ENCODE peak calls at places on chromosomes 13 and 19, in four cellular contexts. One of them, this sample, is unnamed.

GRCh38 chr19:45395524-45396388 is 9.1 kb downstream of the PPP1R13L start:
- DNase-seq in hepatocyte: no peak
- DNase-seq in OCI-LY7: no peak
- DNase-seq in GM23338: peak; percentile 97
- DNase-seq in this sample: no peak

GRCh38 chr19:38644719-38645118 is 2.7 kb upstream of the ACTN4 start:
- DNase-seq in OCI-LY7: no peak
- DNase-seq in GM23338: peak; percentile 52
- DNase-seq in hepatocyte: no peak
- DNase-seq in this sample: peak; percentile 49

GRCh38 chr13:30338952-30339351 is 31.6 kb upstream of the KATNAL1 start:
- DNase-seq in hepatocyte: no peak
- DNase-seq in GM23338: no peak
- DNase-seq in OCI-LY7: no peak
- DNase-seq in this sample: no peak

GRCh38 chr19:57105976-57106610 is 13.7 kb upstream of the USP29 start:
- DNase-seq in GM23338: peak; percentile 21
- DNase-seq in hepatocyte: no peak
- DNase-seq in OCI-LY7: no peak
- DNase-seq in this sample: no peak

GRCh38 chr13:111609631-111610030 is 289.2 kb downstream of the TEX29 start:
- DNase-seq in hepatocyte: no peak
- DNase-seq in GM23338: no peak
- DNase-seq in OCI-LY7: no peak
- DNase-seq in this sample: no peak

GRCh38 chr13:77544365-77544764 is 8.9 kb downstream of the SCEL start:
- DNase-seq in hepatocyte: peak; percentile 15
- DNase-seq in OCI-LY7: no peak
- DNase-seq in GM23338: no peak
- DNase-seq in this sample: no peak

GRCh38 chr13:24709186-24709913 is 29.1 kb downstream of the ATP12A start:
- DNase-seq in OCI-LY7: no peak
- DNase-seq in hepatocyte: no peak
- DNase-seq in GM23338: peak; percentile 26
- DNase-seq in this sample: no peak

GRCh38 chr19:44663996-44664395 is 7.3 kb upstream of the CEACAM19 start:
- DNase-seq in OCI-LY7: no peak
- DNase-seq in hepatocyte: no peak
- DNase-seq in GM23338: no peak
- DNase-seq in this sample: no peak

GRCh38 chr19:38015771-38016170 is 108.8 kb downstream of the SIPA1L3 start:
- DNase-seq in hepatocyte: no peak
- DNase-seq in GM23338: no peak
- DNase-seq in OCI-LY7: no peak
- DNase-seq in this sample: no peak

GRCh38 chr19:56995298-56995697 is 124.5 kb upstream of the USP29 start:
- DNase-seq in hepatocyte: no peak
- DNase-seq in OCI-LY7: no peak
- DNase-seq in GM23338: no peak
- DNase-seq in this sample: no peak

GRCh38 chr19:56136362-56136761 is 4.7 kb upstream of the ZNF444 start:
- DNase-seq in OCI-LY7: no peak
- DNase-seq in GM23338: peak; percentile 80
- DNase-seq in hepatocyte: no peak
- DNase-seq in this sample: no peak

GRCh38 chr19:10086032-10086903 is at the start of gene SHFL:
- DNase-seq in OCI-LY7: peak; percentile 81
- DNase-seq in GM23338: peak; percentile 91
- DNase-seq in hepatocyte: peak; percentile 91
- DNase-seq in this sample: peak; percentile 46

GRCh38 chr13:65926750-65927171 is 1303.4 kb downstream of the PCDH9 start:
- DNase-seq in hepatocyte: peak; percentile 21
- DNase-seq in GM23338: peak; percentile 75
- DNase-seq in OCI-LY7: peak; percentile 31
- DNase-seq in this sample: no peak

GRCh38 chr19:6743714-6744380 is 4.4 kb downstream of the TRIP10 start:
- DNase-seq in hepatocyte: no peak
- DNase-seq in OCI-LY7: no peak
- DNase-seq in GM23338: no peak
- DNase-seq in this sample: peak; percentile 51

GRCh38 chr19:47272448-47273312 is 2.0 kb upstream of the INAFM1 start:
- DNase-seq in OCI-LY7: no peak
- DNase-seq in hepatocyte: no peak
- DNase-seq in GM23338: peak; percentile 50
- DNase-seq in this sample: no peak

GRCh38 chr19:50476943-50477264 is 256 bp upstream of the GARIN5A start:
- DNase-seq in OCI-LY7: no peak
- DNase-seq in GM23338: no peak
- DNase-seq in hepatocyte: no peak
- DNase-seq in this sample: no peak

GRCh38 chr13:65892859-65893258 is 1337.3 kb downstream of the PCDH9 start:
- DNase-seq in OCI-LY7: no peak
- DNase-seq in hepatocyte: no peak
- DNase-seq in GM23338: no peak
- DNase-seq in this sample: no peak

GRCh38 chr19:48493718-48494515 is 17.7 kb downstream of the LMTK3 start:
- DNase-seq in GM23338: peak; percentile 15
- DNase-seq in hepatocyte: no peak
- DNase-seq in OCI-LY7: no peak
- DNase-seq in this sample: no peak

GRCh38 chr13:48159436-48160225 is 64.7 kb upstream of the MED4 start:
- DNase-seq in GM23338: no peak
- DNase-seq in OCI-LY7: no peak
- DNase-seq in hepatocyte: no peak
- DNase-seq in this sample: no peak

GRCh38 chr19:17090501-17091074 is 15.0 kb downstream of the MYO9B start:
- DNase-seq in OCI-LY7: no peak
- DNase-seq in GM23338: no peak
- DNase-seq in hepatocyte: no peak
- DNase-seq in this sample: no peak

GRCh38 chr13:113947321-113948033 is 26.4 kb downstream of the C13orf46 start:
- DNase-seq in GM23338: peak; percentile 27
- DNase-seq in hepatocyte: peak; percentile 49
- DNase-seq in OCI-LY7: no peak
- DNase-seq in this sample: no peak

GRCh38 chr13:98994896-98995295 is 17.0 kb upstream of the DOCK9 start:
- DNase-seq in GM23338: no peak
- DNase-seq in OCI-LY7: peak; percentile 32
- DNase-seq in hepatocyte: no peak
- DNase-seq in this sample: no peak

GRCh38 chr19:31284621-31285020 is 64.6 kb downstream of the TSHZ3 start:
- DNase-seq in OCI-LY7: no peak
- DNase-seq in hepatocyte: no peak
- DNase-seq in GM23338: no peak
- DNase-seq in this sample: no peak

GRCh38 chr13:28805193-28805819 is 14.8 kb upstream of the MTUS2 start:
- DNase-seq in GM23338: peak; percentile 83
- DNase-seq in OCI-LY7: peak; percentile 35
- DNase-seq in hepatocyte: peak; percentile 26
- DNase-seq in this sample: peak; percentile 11

GRCh38 chr19:56155124-56155687 is 14.1 kb downstream of the ZNF444 start:
- DNase-seq in OCI-LY7: no peak
- DNase-seq in hepatocyte: no peak
- DNase-seq in GM23338: peak; percentile 86
- DNase-seq in this sample: no peak

GRCh38 chr19:54523403-54523802 is 20.8 kb downstream of the LAIR2 start:
- DNase-seq in OCI-LY7: no peak
- DNase-seq in hepatocyte: no peak
- DNase-seq in GM23338: no peak
- DNase-seq in this sample: no peak

GRCh38 chr19:51427220-51427619 is 9.8 kb upstream of the SIGLEC10 start:
- DNase-seq in GM23338: no peak
- DNase-seq in hepatocyte: no peak
- DNase-seq in OCI-LY7: no peak
- DNase-seq in this sample: no peak

GRCh38 chr19:8357007-8357521 is 6.9 kb upstream of the ANGPTL4 start:
- DNase-seq in GM23338: no peak
- DNase-seq in hepatocyte: peak; percentile 21
- DNase-seq in OCI-LY7: no peak
- DNase-seq in this sample: no peak

GRCh38 chr13:50162001-50162400 is 146.8 kb downstream of the KCNRG start:
- DNase-seq in OCI-LY7: no peak
- DNase-seq in GM23338: no peak
- DNase-seq in hepatocyte: peak; percentile 47
- DNase-seq in this sample: no peak

GRCh38 chr19:42269518-42270345 is 680 bp downstream of the CIC start:
- DNase-seq in GM23338: no peak
- DNase-seq in OCI-LY7: no peak
- DNase-seq in hepatocyte: no peak
- DNase-seq in this sample: no peak

GRCh38 chr13:31175847-31176536 is 14.3 kb upstream of the HSPH1 start:
- DNase-seq in OCI-LY7: no peak
- DNase-seq in hepatocyte: no peak
- DNase-seq in GM23338: no peak
- DNase-seq in this sample: no peak

GRCh38 chr13:24493356-24493755 is 19.2 kb downstream of the PARP4 start:
- DNase-seq in OCI-LY7: no peak
- DNase-seq in hepatocyte: no peak
- DNase-seq in GM23338: no peak
- DNase-seq in this sample: no peak

GRCh38 chr13:34942732-34943674 is 933 bp downstream of the NBEA start:
- DNase-seq in hepatocyte: peak; percentile 34
- DNase-seq in GM23338: peak; percentile 78
- DNase-seq in OCI-LY7: peak; percentile 28
- DNase-seq in this sample: no peak

GRCh38 chr13:76882431-76882830 is 3.8 kb downstream of the KCTD12 start:
- DNase-seq in OCI-LY7: no peak
- DNase-seq in hepatocyte: no peak
- DNase-seq in GM23338: no peak
- DNase-seq in this sample: no peak

GRCh38 chr19:3857449-3858003 is 11.3 kb downstream of the ZFR2 start:
- DNase-seq in OCI-LY7: peak; percentile 39
- DNase-seq in hepatocyte: no peak
- DNase-seq in GM23338: no peak
- DNase-seq in this sample: no peak

GRCh38 chr19:14168993-14169392 is 32.6 kb upstream of the ASF1B start:
- DNase-seq in hepatocyte: no peak
- DNase-seq in GM23338: no peak
- DNase-seq in OCI-LY7: no peak
- DNase-seq in this sample: no peak

GRCh38 chr13:59776924-59777690 is 386.6 kb downstream of the DIAPH3 start:
- DNase-seq in OCI-LY7: no peak
- DNase-seq in hepatocyte: no peak
- DNase-seq in GM23338: no peak
- DNase-seq in this sample: peak; percentile 41

GRCh38 chr13:81104316-81104715 is 763.4 kb upstream of the SPRY2 start:
- DNase-seq in hepatocyte: no peak
- DNase-seq in GM23338: no peak
- DNase-seq in OCI-LY7: no peak
- DNase-seq in this sample: no peak

GRCh38 chr13:92901739-92902138 is 324.9 kb upstream of the GPC6 start:
- DNase-seq in GM23338: no peak
- DNase-seq in hepatocyte: no peak
- DNase-seq in OCI-LY7: no peak
- DNase-seq in this sample: no peak

GRCh38 chr13:60121288-60121687 is 42.4 kb downstream of the DIAPH3 start:
- DNase-seq in OCI-LY7: no peak
- DNase-seq in GM23338: no peak
- DNase-seq in hepatocyte: no peak
- DNase-seq in this sample: no peak

GRCh38 chr13:41590122-41590521 is 132.8 kb downstream of the RGCC start:
- DNase-seq in OCI-LY7: no peak
- DNase-seq in hepatocyte: no peak
- DNase-seq in GM23338: no peak
- DNase-seq in this sample: no peak
- H3K9me2 ChIP-seq in OCI-LY7: no peaks in the 10 kb centered on the region
- H3K9me2 ChIP-seq in hepatocyte: no peaks in the 10 kb centered on the region
- H3K9me2 ChIP-seq in GM23338: no peaks in the 10 kb centered on the region
- H3K9me2 ChIP-seq in this sample: no peaks in the 10 kb centered on the region

GRCh38 chr19:5676105-5676671 is 4.1 kb downstream of the MICOS13 start:
- DNase-seq in OCI-LY7: no peak
- DNase-seq in GM23338: no peak
- DNase-seq in hepatocyte: no peak
- DNase-seq in this sample: no peak
- H3K27ac ChIP-seq in OCI-LY7: no peak overlapping the region
- H3K27ac ChIP-seq in GM23338: no peak overlapping the region
- H3K27ac ChIP-seq in hepatocyte: no peak overlapping the region
- H3K27ac ChIP-seq in this sample: no peak overlapping the region

DNA sequence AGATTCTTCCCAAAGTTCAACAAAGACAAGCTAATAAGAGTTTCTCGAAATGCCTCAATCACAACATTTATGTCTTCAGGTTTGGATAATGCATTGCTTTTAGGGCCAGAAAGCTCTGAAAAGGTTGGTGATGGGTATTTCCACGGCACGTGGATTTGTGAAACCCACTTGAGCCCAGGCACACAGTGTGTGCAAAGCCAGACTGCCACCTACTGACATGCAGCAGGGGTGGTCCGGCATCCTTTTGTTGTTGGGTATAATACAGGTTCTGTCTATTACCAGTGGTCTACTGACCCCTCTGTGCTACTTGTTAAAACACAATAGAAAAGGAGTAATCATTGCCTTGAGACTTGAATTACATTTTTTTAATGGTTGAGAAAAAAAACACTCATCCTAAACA is 225.6 kb downstream of the RAP2A start:
- DNase-seq in OCI-LY7: no peak
- DNase-seq in hepatocyte: peak; percentile 43
- DNase-seq in GM23338: peak; percentile 30
- DNase-seq in this sample: no peak
- TF ChIP-seq CTCF in OCI-LY7: peak; percentile 23
- TF ChIP-seq CTCF in hepatocyte: peak; percentile 60
- TF ChIP-seq CTCF in GM23338: peak; percentile 33
- TF ChIP-seq CTCF in this sample: peak; percentile 18

DNA sequence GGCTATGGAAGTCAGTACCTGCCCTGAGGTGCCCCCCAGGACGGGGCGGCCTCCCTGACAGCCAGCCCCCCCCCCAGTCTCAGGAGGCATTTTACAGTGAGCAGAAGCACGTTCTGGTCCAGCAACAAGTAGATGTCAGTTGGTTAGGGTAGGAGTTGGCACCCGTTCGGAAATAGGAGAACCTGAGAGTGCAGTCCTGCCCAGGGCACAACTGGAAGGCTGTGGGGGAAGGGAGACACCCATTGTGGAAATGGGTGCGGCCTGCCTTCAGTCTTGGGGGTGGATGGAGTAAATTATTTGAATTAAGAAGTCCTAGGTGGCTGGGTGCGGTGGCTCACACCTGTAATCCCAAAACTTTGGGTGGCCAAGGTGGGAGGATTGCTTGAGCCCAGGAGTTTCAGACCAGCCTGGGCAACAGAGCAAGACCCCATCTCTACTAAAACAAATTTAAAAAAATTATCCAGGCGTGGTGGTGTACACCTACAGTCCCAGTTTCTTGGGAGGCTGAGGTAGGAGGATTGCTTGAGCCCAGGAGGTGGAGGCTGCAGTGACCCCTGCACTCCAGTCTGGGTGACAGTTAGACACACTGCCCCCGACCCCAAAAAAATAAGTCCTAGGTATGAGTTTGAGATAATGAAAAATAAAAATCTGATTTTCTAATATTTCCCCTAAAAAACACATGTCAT is 1.2 kb downstream of the CIRBP start:
- DNase-seq in GM23338: peak; percentile 17
- DNase-seq in OCI-LY7: peak; percentile 47
- DNase-seq in hepatocyte: no peak
- DNase-seq in this sample: no peak
- H3K9me2 ChIP-seq in GM23338: no peaks in the 10 kb centered on the region
- H3K9me2 ChIP-seq in OCI-LY7: no peaks in the 10 kb centered on the region
- H3K9me2 ChIP-seq in hepatocyte: no peaks in the 10 kb centered on the region
- H3K9me2 ChIP-seq in this sample: no peaks in the 10 kb centered on the region

This sample was measured in PC-9.